ENCODE peak calls at places on chromosomes 16 and 17, in seven cellular contexts. One of them, this sample, is unnamed.

GRCh38 chr16:5349661-5350060 is 252.1 kb upstream of the EEF2KMT start:
- DNase-seq in heart right ventricle: no peak
- DNase-seq in ELR: no peak
- DNase-seq in T-helper 2 cell: no peak
- DNase-seq in left ventricle myocardium inferior: no peak
- DNase-seq in T-helper 1 cell: no peak
- DNase-seq in stimulated activated CD4-positive, alpha-beta T cell treated with anti-CD3 and anti-CD28 coated beads, Interleukin-15, amount 100 ng/mL, for 1 hour: no peak
- DNase-seq in this sample: no peak

GRCh38 chr16:22008215-22009142 is 568 bp downstream of the MOSMO start:
- DNase-seq in T-helper 2 cell: peak; percentile 38
- DNase-seq in ELR: peak; percentile 49
- DNase-seq in stimulated activated CD4-positive, alpha-beta T cell treated with anti-CD3 and anti-CD28 coated beads, Interleukin-15, amount 100 ng/mL, for 1 hour: no peak
- DNase-seq in T-helper 1 cell: no peak
- DNase-seq in left ventricle myocardium inferior: no peak
- DNase-seq in heart right ventricle: no peak
- DNase-seq in this sample: no peak

GRCh38 chr17:46975287-46975686 is 3.8 kb downstream of the RPRML start:
- DNase-seq in ELR: no peak
- DNase-seq in stimulated activated CD4-positive, alpha-beta T cell treated with anti-CD3 and anti-CD28 coated beads, Interleukin-15, amount 100 ng/mL, for 1 hour: no peak
- DNase-seq in T-helper 2 cell: no peak
- DNase-seq in left ventricle myocardium inferior: no peak
- DNase-seq in heart right ventricle: no peak
- DNase-seq in T-helper 1 cell: no peak
- DNase-seq in this sample: no peak

GRCh38 chr17:60305141-60305540 is 86.8 kb downstream of the USP32 start:
- DNase-seq in T-helper 2 cell: peak; percentile 60
- DNase-seq in T-helper 1 cell: no peak
- DNase-seq in heart right ventricle: no peak
- DNase-seq in ELR: peak; percentile 11
- DNase-seq in left ventricle myocardium inferior: no peak
- DNase-seq in stimulated activated CD4-positive, alpha-beta T cell treated with anti-CD3 and anti-CD28 coated beads, Interleukin-15, amount 100 ng/mL, for 1 hour: no peak
- DNase-seq in this sample: peak; percentile 67

GRCh38 chr17:77264617-77265230 is 124.0 kb downstream of the SEC14L1 start:
- DNase-seq in left ventricle myocardium inferior: no peak
- DNase-seq in ELR: no peak
- DNase-seq in T-helper 2 cell: no peak
- DNase-seq in stimulated activated CD4-positive, alpha-beta T cell treated with anti-CD3 and anti-CD28 coated beads, Interleukin-15, amount 100 ng/mL, for 1 hour: no peak
- DNase-seq in heart right ventricle: no peak
- DNase-seq in T-helper 1 cell: no peak
- DNase-seq in this sample: no peak

GRCh38 chr16:55965099-55965498 is 89.9 kb upstream of the CES5A start:
- DNase-seq in left ventricle myocardium inferior: no peak
- DNase-seq in T-helper 1 cell: no peak
- DNase-seq in heart right ventricle: no peak
- DNase-seq in ELR: no peak
- DNase-seq in stimulated activated CD4-positive, alpha-beta T cell treated with anti-CD3 and anti-CD28 coated beads, Interleukin-15, amount 100 ng/mL, for 1 hour: no peak
- DNase-seq in T-helper 2 cell: no peak
- DNase-seq in this sample: no peak

GRCh38 chr16:79605999-79606398 is 5.5 kb upstream of the MAF start:
- DNase-seq in stimulated activated CD4-positive, alpha-beta T cell treated with anti-CD3 and anti-CD28 coated beads, Interleukin-15, amount 100 ng/mL, for 1 hour: no peak
- DNase-seq in left ventricle myocardium inferior: no peak
- DNase-seq in heart right ventricle: no peak
- DNase-seq in T-helper 2 cell: no peak
- DNase-seq in ELR: no peak
- DNase-seq in T-helper 1 cell: no peak
- DNase-seq in this sample: no peak

GRCh38 chr17:8629371-8630226 is 926 bp downstream of the MYH10 start:
- DNase-seq in stimulated activated CD4-positive, alpha-beta T cell treated with anti-CD3 and anti-CD28 coated beads, Interleukin-15, amount 100 ng/mL, for 1 hour: no peak
- DNase-seq in T-helper 1 cell: no peak
- DNase-seq in heart right ventricle: peak; percentile 23
- DNase-seq in ELR: peak; percentile 53
- DNase-seq in left ventricle myocardium inferior: peak; percentile 40
- DNase-seq in T-helper 2 cell: peak; percentile 23
- DNase-seq in this sample: no peak

GRCh38 chr16:1244881-1245280 is 4.4 kb downstream of the TPSAB1 start:
- DNase-seq in T-helper 1 cell: no peak
- DNase-seq in stimulated activated CD4-positive, alpha-beta T cell treated with anti-CD3 and anti-CD28 coated beads, Interleukin-15, amount 100 ng/mL, for 1 hour: no peak
- DNase-seq in T-helper 2 cell: peak; percentile 66
- DNase-seq in ELR: no peak
- DNase-seq in heart right ventricle: no peak
- DNase-seq in left ventricle myocardium inferior: no peak
- DNase-seq in this sample: no peak

GRCh38 chr16:13873835-13874438 is 46.0 kb upstream of the ERCC4 start:
- DNase-seq in ELR: peak; percentile 27
- DNase-seq in heart right ventricle: no peak
- DNase-seq in left ventricle myocardium inferior: no peak
- DNase-seq in T-helper 2 cell: no peak
- DNase-seq in stimulated activated CD4-positive, alpha-beta T cell treated with anti-CD3 and anti-CD28 coated beads, Interleukin-15, amount 100 ng/mL, for 1 hour: no peak
- DNase-seq in T-helper 1 cell: no peak
- DNase-seq in this sample: no peak

GRCh38 chr17:63842173-63842539 is 329 bp downstream of the SMARCD2 start:
- DNase-seq in ELR: no peak
- DNase-seq in heart right ventricle: peak; percentile 43
- DNase-seq in T-helper 2 cell: no peak
- DNase-seq in stimulated activated CD4-positive, alpha-beta T cell treated with anti-CD3 and anti-CD28 coated beads, Interleukin-15, amount 100 ng/mL, for 1 hour: peak; percentile 16
- DNase-seq in left ventricle myocardium inferior: peak; percentile 42
- DNase-seq in T-helper 1 cell: no peak
- DNase-seq in this sample: no peak

GRCh38 chr16:14307059-14307531 is 236.0 kb downstream of the MRTFB start:
- DNase-seq in ELR: no peak
- DNase-seq in T-helper 1 cell: no peak
- DNase-seq in left ventricle myocardium inferior: no peak
- DNase-seq in stimulated activated CD4-positive, alpha-beta T cell treated with anti-CD3 and anti-CD28 coated beads, Interleukin-15, amount 100 ng/mL, for 1 hour: no peak
- DNase-seq in T-helper 2 cell: no peak
- DNase-seq in heart right ventricle: no peak
- DNase-seq in this sample: no peak

GRCh38 chr17:17792551-17793377 is 44.0 kb downstream of the SREBF1 start:
- DNase-seq in T-helper 2 cell: peak; percentile 89
- DNase-seq in T-helper 1 cell: no peak
- DNase-seq in stimulated activated CD4-positive, alpha-beta T cell treated with anti-CD3 and anti-CD28 coated beads, Interleukin-15, amount 100 ng/mL, for 1 hour: no peak
- DNase-seq in heart right ventricle: no peak
- DNase-seq in ELR: peak; percentile 22
- DNase-seq in left ventricle myocardium inferior: no peak
- DNase-seq in this sample: no peak

GRCh38 chr17:38403491-38403890 is 24.8 kb upstream of the ARHGAP23 start:
- DNase-seq in heart right ventricle: no peak
- DNase-seq in left ventricle myocardium inferior: no peak
- DNase-seq in stimulated activated CD4-positive, alpha-beta T cell treated with anti-CD3 and anti-CD28 coated beads, Interleukin-15, amount 100 ng/mL, for 1 hour: no peak
- DNase-seq in T-helper 1 cell: no peak
- DNase-seq in ELR: peak; percentile 37
- DNase-seq in T-helper 2 cell: no peak
- DNase-seq in this sample: no peak

GRCh38 chr16:59593256-59593655 is 859.1 kb upstream of the GOT2 start:
- DNase-seq in ELR: peak; percentile 88
- DNase-seq in left ventricle myocardium inferior: no peak
- DNase-seq in stimulated activated CD4-positive, alpha-beta T cell treated with anti-CD3 and anti-CD28 coated beads, Interleukin-15, amount 100 ng/mL, for 1 hour: no peak
- DNase-seq in T-helper 1 cell: no peak
- DNase-seq in T-helper 2 cell: no peak
- DNase-seq in heart right ventricle: no peak
- DNase-seq in this sample: peak; percentile 51

GRCh38 chr16:1771864-1772361 is 570 bp upstream of the NME3 start:
- DNase-seq in ELR: peak; percentile 45
- DNase-seq in heart right ventricle: no peak
- DNase-seq in T-helper 2 cell: no peak
- DNase-seq in T-helper 1 cell: no peak
- DNase-seq in stimulated activated CD4-positive, alpha-beta T cell treated with anti-CD3 and anti-CD28 coated beads, Interleukin-15, amount 100 ng/mL, for 1 hour: no peak
- DNase-seq in left ventricle myocardium inferior: no peak
- DNase-seq in this sample: peak; percentile 21

GRCh38 chr17:50345443-50346312 is at the start of gene XYLT2:
- DNase-seq in heart right ventricle: peak; percentile 87
- DNase-seq in T-helper 2 cell: peak; percentile 96
- DNase-seq in ELR: peak; percentile 91
- DNase-seq in T-helper 1 cell: peak; percentile 90
- DNase-seq in left ventricle myocardium inferior: peak; percentile 90
- DNase-seq in stimulated activated CD4-positive, alpha-beta T cell treated with anti-CD3 and anti-CD28 coated beads, Interleukin-15, amount 100 ng/mL, for 1 hour: peak; percentile 88
- DNase-seq in this sample: peak; percentile 70

GRCh38 chr17:17890773-17891759 is 54.3 kb upstream of the SREBF1 start:
- DNase-seq in left ventricle myocardium inferior: peak; percentile 36
- DNase-seq in T-helper 2 cell: peak; percentile 66
- DNase-seq in stimulated activated CD4-positive, alpha-beta T cell treated with anti-CD3 and anti-CD28 coated beads, Interleukin-15, amount 100 ng/mL, for 1 hour: peak; percentile 21
- DNase-seq in heart right ventricle: peak; percentile 42
- DNase-seq in T-helper 1 cell: no peak
- DNase-seq in ELR: peak; percentile 75
- DNase-seq in this sample: peak; percentile 28

GRCh38 chr16:30377812-30378235 is 3.2 kb downstream of the MYL11 start:
- DNase-seq in left ventricle myocardium inferior: peak; percentile 95
- DNase-seq in T-helper 1 cell: peak; percentile 84
- DNase-seq in ELR: peak; percentile 88
- DNase-seq in stimulated activated CD4-positive, alpha-beta T cell treated with anti-CD3 and anti-CD28 coated beads, Interleukin-15, amount 100 ng/mL, for 1 hour: peak; percentile 78
- DNase-seq in heart right ventricle: peak; percentile 96
- DNase-seq in T-helper 2 cell: peak; percentile 94
- DNase-seq in this sample: peak; percentile 79

GRCh38 chr17:71802663-71803062 is 318.2 kb upstream of the SOX9 start:
- DNase-seq in T-helper 1 cell: no peak
- DNase-seq in heart right ventricle: no peak
- DNase-seq in left ventricle myocardium inferior: no peak
- DNase-seq in ELR: no peak
- DNase-seq in T-helper 2 cell: no peak
- DNase-seq in stimulated activated CD4-positive, alpha-beta T cell treated with anti-CD3 and anti-CD28 coated beads, Interleukin-15, amount 100 ng/mL, for 1 hour: no peak
- DNase-seq in this sample: no peak